ENCODE peak calls at places on chromosomes 6 and 20, in ten cellular contexts. W is left ventricle myocardium inferior, Q is fibroblast of lung, K is WERI-Rb-1, S is ovary, R is pancreas, L is right atrium auricular region, Y is body of pancreas, D is aorta, J is transverse colon. O is an unnamed sample.
A peak's percentile ranks its signal among the peaks of the same experiment; 100 is the strongest.

GRCh38 chr20:35604444-35604750 is 11.2 kb upstream of the SPAG4 start:
- DNase-seq in S (no peak), D (peak; percentile 54), J (peak; percentile 65), W (no peak), K (peak; percentile 68), Q (no peak), Y (no peak), L (no peak), R (no peak), O (no peak)

GRCh38 chr6:83431545-83432165 is 804 bp upstream of the ME1 start:
- DNase-seq in J (peak; percentile 85), K (no peak), R (peak; percentile 28), W (no peak), Y (peak; percentile 63), S (no peak), D (no peak), L (no peak), Q (no peak), O (no peak)

GRCh38 chr6:36493859-36494258 is 51.1 kb downstream of the KCTD20 start:
- DNase-seq in J (no peak), Y (no peak), D (no peak), Q (peak; percentile 29), K (no peak), R (no peak), L (no peak), S (no peak), W (no peak), O (no peak)

GRCh38 chr6:47852727-47853126 is 70.9 kb downstream of the OPN5 start:
- DNase-seq in J (no peak), Y (no peak), S (no peak), D (no peak), W (no peak), K (no peak), Q (no peak), L (no peak), R (no peak), O (no peak)

GRCh38 chr20:63979549-63980316 is at the start of gene SAMD10:
- DNase-seq in Y (peak; percentile 56), Q (peak; percentile 47), R (no peak), S (peak; percentile 59), L (no peak), K (no peak), D (no peak), W (no peak), J (peak; percentile 59), O (peak; percentile 33)

GRCh38 chr6:107517274-107517673 is 27.4 kb downstream of the SOBP start:
- DNase-seq in D (no peak), Y (no peak), R (no peak), K (no peak), J (no peak), W (no peak), L (no peak), Q (no peak), S (no peak), O (no peak)

GRCh38 chr20:62123450-62124118 is 1.3 kb downstream of the LSM14B start:
- DNase-seq in J (no peak), L (no peak), Y (no peak), W (no peak), D (no peak), R (no peak), Q (peak; percentile 65), S (no peak), K (no peak), O (no peak)

GRCh38 chr6:114611696-114612095 is 268.9 kb upstream of the HS3ST5 start:
- DNase-seq in L (no peak), Q (no peak), S (no peak), W (no peak), K (no peak), R (no peak), J (no peak), Y (no peak), D (no peak), O (no peak)

GRCh38 chr6:146814148-146814750 is 215.5 kb downstream of the ADGB start:
- DNase-seq in J (no peak), R (no peak), Y (no peak), W (no peak), D (no peak), S (no peak), Q (peak; percentile 33), L (no peak), K (no peak), O (no peak)

GRCh38 chr20:17636523-17637412 is 45.3 kb downstream of the RRBP1 start:
- DNase-seq in D (no peak), S (no peak), K (peak; percentile 80), W (no peak), R (no peak), Q (no peak), Y (no peak), J (no peak), L (no peak), O (no peak)

GRCh38 chr6:56992703-56993102 is 37.8 kb downstream of the BEND6 start:
- DNase-seq in L (no peak), Q (no peak), R (no peak), J (no peak), S (no peak), Y (no peak), W (no peak), D (no peak), K (no peak), O (no peak)

GRCh38 chr6:118197539-118197938 is 290.5 kb downstream of the SLC35F1 start:
- DNase-seq in R (no peak), S (no peak), W (no peak), D (no peak), K (no peak), L (no peak), Y (no peak), Q (no peak), J (no peak), O (no peak)
- H3K4me3 ChIP-seq in R (no peak overlapping the region), S (no peak overlapping the region), W (no peak overlapping the region), D (no peak overlapping the region), K (no peak overlapping the region), L (no peak overlapping the region), Y (no peak overlapping the region), Q (no peak overlapping the region), J (no peak overlapping the region), O (no peak overlapping the region)

GRCh38 chr20:725491-725890 is 42.8 kb downstream of the SLC52A3 start:
- DNase-seq in J (no peak), Y (no peak), R (no peak), S (no peak), L (no peak), D (peak; percentile 6), W (no peak), Q (no peak), K (no peak), O (no peak)
- H3K27me3 ChIP-seq in J (peaks cover 78% of the 10 kb centered on the region), Y (peaks cover 8% of the 10 kb centered on the region), R (no peaks in the 10 kb centered on the region), S (no peaks in the 10 kb centered on the region), L (peaks cover 6% of the 10 kb centered on the region), D (no peaks in the 10 kb centered on the region), W (peaks cover 97% of the 10 kb centered on the region), Q (peaks cover 18% of the 10 kb centered on the region), K (no peaks in the 10 kb centered on the region), O (no peaks in the 10 kb centered on the region)

GRCh38 chr6:6595025-6595424 is 6.5 kb downstream of the LY86 start:
- DNase-seq in Q (no peak), R (no peak), J (no peak), L (no peak), W (no peak), D (no peak), Y (no peak), K (no peak), S (no peak), O (no peak)

GRCh38 chr6:6596529-6596928 is 8.0 kb downstream of the LY86 start:
- DNase-seq in J (no peak), R (no peak), S (no peak), D (no peak), K (no peak), Q (no peak), W (no peak), L (no peak), Y (no peak), O (no peak)

GRCh38 chr6:6595946-6596345 is 7.4 kb downstream of the LY86 start:
- DNase-seq in W (no peak), R (no peak), Y (no peak), L (no peak), K (no peak), J (no peak), Q (no peak), D (no peak), S (no peak), O (no peak)

GRCh38 chr6:6597682-6598081 is 9.2 kb downstream of the LY86 start:
- DNase-seq in K (no peak), R (no peak), Q (no peak), D (no peak), W (no peak), J (no peak), Y (no peak), L (no peak), S (no peak), O (no peak)

DNA sequence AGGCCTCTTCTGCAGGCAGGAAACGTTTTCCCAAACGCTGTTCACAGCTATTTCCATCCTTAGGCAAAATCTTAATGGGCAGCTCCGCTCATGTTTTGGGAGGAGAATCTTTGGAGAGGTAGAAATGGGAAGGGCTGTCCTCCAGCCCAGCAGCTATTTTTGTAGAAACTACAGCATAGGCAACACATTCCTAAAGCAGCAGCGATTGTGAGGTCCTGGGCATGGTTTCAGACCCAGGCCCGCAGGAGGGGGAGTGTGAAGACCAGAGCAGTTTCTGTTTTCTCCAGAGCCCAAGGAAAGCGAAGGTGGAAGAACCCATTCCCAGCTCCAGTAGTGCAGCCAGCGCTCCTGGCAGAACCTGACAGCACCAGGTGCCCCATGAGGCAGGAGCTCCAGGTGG is 8.4 kb downstream of the LY86 start:
- DNase-seq in Q (no peak), S (no peak), L (no peak), K (no peak), R (no peak), Y (no peak), D (no peak), J (no peak), W (no peak), O (no peak)
- H3K4me3 ChIP-seq in Q (no peak overlapping the region), S (no peak overlapping the region), L (no peak overlapping the region), K (no peak overlapping the region), R (no peak overlapping the region), Y (no peak overlapping the region), D (no peak overlapping the region), J (no peak overlapping the region), W (no peak overlapping the region), O (no peak overlapping the region)

DNA sequence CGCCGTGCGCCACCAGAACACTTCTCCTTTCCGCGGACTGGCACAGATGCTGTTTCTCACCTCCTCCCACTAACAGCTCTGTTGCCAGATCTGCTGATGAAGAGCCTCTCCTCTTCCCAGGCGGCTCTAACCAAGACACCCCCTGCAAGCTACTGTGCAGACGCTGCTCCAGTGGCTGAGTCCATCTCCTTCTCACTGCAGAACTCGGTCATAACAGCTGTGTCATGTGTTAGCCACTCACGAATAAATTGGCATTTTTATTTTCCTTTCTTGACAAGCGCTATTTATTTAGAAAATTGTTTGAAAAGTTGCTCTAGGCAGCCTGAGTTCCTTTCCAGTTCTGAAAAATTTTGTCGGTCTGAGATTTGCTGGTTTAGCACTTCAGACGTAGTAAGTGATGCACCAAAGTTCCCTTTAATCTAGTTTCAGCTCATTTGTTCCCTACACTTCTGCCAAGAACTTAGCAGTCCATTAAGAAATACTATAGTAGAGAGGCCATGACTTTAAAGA is 12.8 kb upstream of the PLEKHG1 start:
- DNase-seq in R (no peak), S (no peak), Y (no peak), J (no peak), K (no peak), L (no peak), W (no peak), D (no peak), Q (no peak), O (no peak)
- H3K27me3 ChIP-seq in R (no peaks in the 10 kb centered on the region), S (no peaks in the 10 kb centered on the region), Y (no peaks in the 10 kb centered on the region), J (no peaks in the 10 kb centered on the region), K (peaks cover 6% of the 10 kb centered on the region), L (no peaks in the 10 kb centered on the region), W (no peaks in the 10 kb centered on the region), D (no peaks in the 10 kb centered on the region), Q (no peaks in the 10 kb centered on the region), O (no peaks in the 10 kb centered on the region)